ENCODE peak calls at places on chromosomes 12 and 14, in seven cellular contexts. J is upper lobe of right lung; K is naive thymus-derived CD4-positive, alpha-beta T cell; N is heart right ventricle; X is PC-3; Y is GM23338; W is ascending aorta. B is an unnamed sample. For H3K4me1, the result is how much of the 10 kb centered on the place peaks cover.

GRCh38 chr12:101924647-101925046 is 47.3 kb downstream of the DRAM1 start:
- DNase-seq in Y (peak), X (peak), W (no peak), N (no peak), J (no peak), K (no peak), B (no peak)

GRCh38 chr14:100106260-100106659 is 41.0 kb downstream of the EVL start:
- DNase-seq in K (peak), W (no peak), J (no peak), Y (no peak), X (no peak), N (no peak), B (no peak)

GRCh38 chr14:75711134-75711795 is 50.2 kb downstream of the TTLL5 start:
- DNase-seq in J (no peak), X (peak), N (no peak), K (no peak), Y (peak), W (no peak), B (peak)

GRCh38 chr14:68361231-68361630 is 431.6 kb downstream of the ZFP36L1 start:
- DNase-seq in W (no peak), N (no peak), K (no peak), J (no peak), X (peak), Y (no peak), B (no peak)

GRCh38 chr14:89417111-89417468 is at the start of gene FOXN3:
- DNase-seq in W (peak), K (peak), Y (peak), X (peak), J (peak), N (peak), B (no peak)

GRCh38 chr12:87185367-87185766 is 843.8 kb downstream of the C12orf50 start:
- DNase-seq in N (no peak), X (no peak), W (no peak), Y (no peak), J (no peak), K (no peak), B (no peak)

GRCh38 chr12:613996-614726 is 49.1 kb downstream of the NINJ2 start:
- DNase-seq in K (peak), N (no peak), X (no peak), Y (peak), J (no peak), W (peak), B (no peak)

GRCh38 chr12:127273621-127274020 is 993.3 kb upstream of the TMEM132C start:
- DNase-seq in Y (no peak), W (no peak), N (no peak), X (peak), K (no peak), J (no peak), B (no peak)

GRCh38 chr12:56346663-56347062 is 8.0 kb downstream of the IL23A start:
- DNase-seq in W (no peak), K (no peak), Y (peak), J (no peak), N (no peak), X (no peak), B (no peak)

GRCh38 chr12:11734781-11735180 is 85.3 kb downstream of the ETV6 start:
- DNase-seq in N (no peak), X (no peak), K (no peak), W (no peak), Y (no peak), J (no peak), B (no peak)

GRCh38 chr12:51521554-51522276 is 69.3 kb upstream of the SCN8A start:
- DNase-seq in N (no peak), W (no peak), J (no peak), X (peak), Y (no peak), K (no peak), B (no peak)

GRCh38 chr14:95361373-95362179 is 41.9 kb upstream of the CLMN start:
- DNase-seq in N (peak), X (peak), K (peak), W (peak), J (peak), Y (peak), B (no peak)

GRCh38 chr12:122449317-122449716 is 26.8 kb upstream of the CLIP1 start:
- DNase-seq in W (no peak), N (no peak), Y (no peak), K (no peak), X (peak), J (peak), B (no peak)

GRCh38 chr12:122505419-122506051 is 4.8 kb upstream of the ZCCHC8 start:
- DNase-seq in X (no peak), K (no peak), W (no peak), Y (no peak), J (no peak), N (no peak), B (no peak)

GRCh38 chr14:54625158-54625557 is 58.2 kb downstream of the SAMD4A start:
- DNase-seq in J (no peak), W (no peak), X (no peak), N (no peak), K (no peak), Y (peak), B (no peak)

GRCh38 chr12:131991816-131992430 is 42.2 kb downstream of the EP400 start:
- DNase-seq in N (no peak), J (no peak), K (no peak), Y (no peak), X (no peak), W (no peak), B (no peak)

GRCh38 chr12:109645708-109646107 is 67.9 kb upstream of the FAM222A start:
- DNase-seq in J (no peak), N (no peak), K (no peak), Y (no peak), X (no peak), W (no peak), B (no peak)

GRCh38 chr12:112938751-112939150 is 477 bp downstream of the OAS3 start:
- DNase-seq in X (peak), N (no peak), Y (no peak), J (no peak), W (no peak), K (no peak), B (no peak)

GRCh38 chr12:22333751-22334695 is 484 bp downstream of the ST8SIA1 start:
- DNase-seq in J (no peak), Y (peak), X (no peak), K (peak), N (no peak), W (peak), B (peak)

GRCh38 chr12:57726151-57726883 is 12.2 kb downstream of the AGAP2 start:
- DNase-seq in K (no peak), Y (peak), J (peak), W (peak), X (peak), N (peak), B (peak)

GRCh38 chr14:76780875-76781647 is 19.8 kb downstream of the VASH1 start:
- DNase-seq in Y (no peak), X (no peak), W (no peak), K (no peak), N (peak), J (no peak), B (no peak)

GRCh38 chr14:100644383-100644782 is 57.2 kb upstream of the BEGAIN start:
- DNase-seq in J (no peak), X (no peak), N (no peak), W (no peak), K (no peak), Y (no peak), B (no peak)

DNA sequence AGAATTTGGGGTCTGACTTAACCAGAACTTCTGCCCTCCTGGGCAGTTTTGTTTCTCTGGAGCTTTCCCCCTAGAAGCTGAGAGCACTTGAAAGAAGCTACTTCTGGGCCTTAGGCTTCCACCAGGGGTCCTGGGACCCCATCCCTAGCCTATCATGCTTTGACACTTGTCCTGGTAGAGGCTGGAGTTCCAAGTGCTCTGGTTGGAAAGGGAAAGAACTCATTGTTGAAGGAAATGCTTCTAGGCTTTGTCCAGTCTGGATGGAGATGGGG is 1.4 kb upstream of the COL2A1 start:
- DNase-seq in J (no peak), X (no peak), K (no peak), N (no peak), Y (no peak), W (no peak), B (no peak)
- H3K4me1 ChIP-seq in J (under half), X (under half), K (under half), N (under half), Y (under half), W (under half), B (under half)

GRCh38 chr12:117007618-117008017 is 91.6 kb downstream of the TESC start:
- DNase-seq in Y (no peak), W (no peak), N (no peak), K (no peak), J (no peak), X (no peak), B (no peak)
- H3K4me1 ChIP-seq in Y (under half), W (under half), N (under half), K (under half), J (under half), X (under half), B (under half)

GRCh38 chr12:3148366-3149000 is 71.3 kb downstream of the TSPAN9 start:
- DNase-seq in X (no peak), N (peak), K (no peak), W (no peak), Y (no peak), J (peak), B (no peak)
- H3K4me1 ChIP-seq in X (under half), N (half or more), K (under half), W (under half), Y (under half), J (under half), B (under half)

DNA sequence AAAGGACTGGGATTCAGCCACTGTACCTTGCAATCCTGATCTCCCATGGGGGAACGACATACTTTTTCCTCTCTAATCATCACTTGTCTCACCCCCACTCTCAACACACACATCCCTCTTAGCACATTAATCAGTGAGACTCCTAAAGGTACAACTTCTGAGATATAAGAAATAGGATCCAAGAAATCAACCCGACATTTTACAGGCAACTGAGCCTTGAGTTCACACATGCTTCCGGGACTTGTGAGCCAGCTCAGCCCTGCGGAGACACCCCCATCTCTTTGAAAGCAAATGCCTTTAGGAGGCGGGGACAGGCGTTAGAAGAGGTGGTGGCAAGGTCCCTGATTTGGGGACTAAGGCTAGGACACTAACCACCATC is 1.3 kb downstream of the MAP3K9 start:
- DNase-seq in X (peak), K (peak), J (peak), N (no peak), Y (peak), W (no peak), B (no peak)
- H3K4me1 ChIP-seq in X (under half), K (under half), J (under half), N (under half), Y (under half), W (under half), B (under half)

B was measured in NT2/D1.